ENCODE peak calls at places on chromosomes 6 and 20, in ten cellular contexts. U, Q, R, E, A, F, C, D, X and Z are unnamed samples.

GRCh38 chr6:17032595-17033591 is 69.0 kb upstream of the STMND1 start:
- DNase-seq in U (no peak), D (peak), F (peak), R (no peak), Q (peak), X (no peak), A (peak), E (peak), C (peak), Z (peak)

GRCh38 chr6:1760876-1761275 is 151.2 kb downstream of the FOXC1 start:
- DNase-seq in R (no peak), Q (no peak), C (no peak), F (no peak), D (no peak), E (no peak), U (no peak), X (no peak), A (no peak), Z (no peak)

GRCh38 chr20:41222703-41223102 is 85.4 kb downstream of the PLCG1 start:
- DNase-seq in X (no peak), E (no peak), R (no peak), Q (no peak), C (peak), A (no peak), D (no peak), U (no peak), F (no peak), Z (no peak)

GRCh38 chr6:145866449-145867401 is 52.1 kb upstream of the FBXO30 start:
- DNase-seq in D (no peak), E (no peak), R (no peak), U (no peak), A (no peak), Q (no peak), C (no peak), X (no peak), F (no peak), Z (no peak)

GRCh38 chr6:38773338-38773737 is 58.2 kb downstream of the DNAH8 start:
- DNase-seq in F (no peak), X (no peak), E (peak), C (no peak), D (no peak), A (no peak), R (no peak), Q (no peak), U (peak), Z (no peak)

GRCh38 chr6:3625161-3625979 is 126.1 kb downstream of the PXDC1 start:
- DNase-seq in R (no peak), A (no peak), C (no peak), Q (no peak), E (no peak), F (no peak), X (no peak), U (no peak), D (peak), Z (no peak)

GRCh38 chr6:87378947-87379346 is 28.8 kb upstream of the CFAP206 start:
- DNase-seq in F (no peak), Q (no peak), U (peak), C (no peak), R (no peak), X (no peak), D (no peak), E (no peak), A (no peak), Z (no peak)

GRCh38 chr6:166556871-166557322 is 29.6 kb downstream of the RAMACL start:
- DNase-seq in D (peak), U (peak), E (peak), Q (peak), C (peak), X (peak), F (peak), A (peak), R (no peak), Z (peak)

GRCh38 chr6:159646136-159646535 is 46.9 kb downstream of the SOD2 start:
- DNase-seq in U (no peak), X (no peak), R (no peak), F (no peak), C (peak), E (no peak), A (no peak), Q (no peak), D (peak), Z (no peak)

GRCh38 chr6:42335896-42336295 is 115.8 kb downstream of the TRERF1 start:
- DNase-seq in U (peak), A (no peak), Q (no peak), X (no peak), E (no peak), D (no peak), R (no peak), F (no peak), C (peak), Z (no peak)

DNA sequence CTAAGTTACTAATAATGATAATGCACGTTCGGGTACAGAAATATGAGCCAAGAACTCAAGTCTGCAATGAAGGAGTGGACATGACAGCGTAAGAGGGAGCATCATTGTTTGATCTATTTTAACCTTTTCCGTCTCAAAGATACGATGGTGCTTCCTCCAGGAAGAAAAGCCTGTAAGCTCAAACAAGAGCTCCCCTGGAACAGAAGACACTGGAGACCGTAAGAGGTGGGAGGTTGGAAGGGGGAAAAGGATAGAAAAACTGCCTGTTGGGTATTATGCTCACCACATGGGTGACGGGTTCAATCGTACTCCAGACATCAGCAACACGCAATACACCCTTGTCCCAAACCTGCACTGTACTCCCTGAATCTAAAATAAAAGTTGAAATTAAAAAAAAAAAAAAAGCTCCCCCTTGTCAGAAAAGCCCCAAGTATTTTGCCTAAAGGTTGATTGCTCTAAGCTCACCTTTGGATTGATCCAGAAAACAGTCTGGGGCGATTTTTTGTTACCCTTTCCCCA is 180.5 kb downstream of the TRIM27 start:
- DNase-seq in C (no peak), D (no peak), U (no peak), F (no peak), A (no peak), R (no peak), Q (no peak), X (no peak), E (peak), Z (no peak)
- TF ChIP-seq POLR2A in C (no peak), D (no peak), U (no peak), F (no peak), A (no peak), R (no peak), Q (no peak), X (no peak), E (no peak), Z (no peak)

DNA sequence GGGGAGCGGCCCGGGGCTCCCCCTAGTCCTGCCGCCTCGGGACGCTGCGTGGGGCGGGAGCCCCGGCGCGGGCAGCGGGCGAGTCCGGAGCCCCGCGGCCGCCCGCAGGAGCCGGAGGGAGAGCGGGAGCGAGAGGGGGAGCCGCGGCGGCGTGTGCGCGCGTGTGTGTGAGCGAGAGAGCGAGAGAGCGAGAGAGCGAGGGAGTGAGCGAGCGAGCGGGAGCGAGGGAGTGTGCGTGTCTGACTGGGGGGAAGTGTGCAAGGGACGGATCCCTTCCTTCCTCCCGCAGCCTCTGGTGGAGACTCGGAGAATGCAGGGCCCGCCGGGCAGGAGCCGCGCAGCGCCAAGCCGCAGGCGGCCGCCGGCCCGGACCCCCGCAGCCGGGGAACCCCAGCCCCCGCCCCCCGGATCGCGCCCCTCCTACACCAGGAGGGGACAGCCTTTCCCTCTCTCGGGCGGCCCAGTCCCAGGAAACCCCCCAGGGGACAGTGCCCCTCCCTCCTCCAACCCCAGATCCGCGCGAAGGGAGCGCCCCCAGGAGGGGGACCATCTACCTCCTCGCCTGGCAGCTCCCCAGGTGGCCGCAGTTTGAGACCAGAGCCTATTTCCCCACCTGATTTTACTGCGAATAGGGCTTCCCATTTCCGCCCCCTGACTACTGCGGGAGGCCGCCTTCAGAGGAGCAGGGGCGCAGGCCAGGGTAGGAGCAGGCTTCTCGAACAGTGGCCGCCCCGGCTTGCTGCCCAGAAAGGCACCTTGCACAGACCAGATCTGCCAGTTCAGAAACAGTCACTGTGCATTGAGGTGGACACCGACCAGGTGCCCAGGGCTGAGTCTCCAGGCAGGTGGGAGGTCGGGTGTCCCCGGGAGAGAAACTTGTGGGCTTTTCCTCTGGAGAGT is at the start of gene CDH22:
- DNase-seq in A (peak), C (peak), F (peak), Q (peak), X (no peak), E (peak), D (no peak), U (peak), R (no peak), Z (peak)
- TF ChIP-seq POLR2A in A (no peak), C (no peak), F (no peak), Q (no peak), X (no peak), E (no peak), D (no peak), U (no peak), R (no peak), Z (no peak)

DNA sequence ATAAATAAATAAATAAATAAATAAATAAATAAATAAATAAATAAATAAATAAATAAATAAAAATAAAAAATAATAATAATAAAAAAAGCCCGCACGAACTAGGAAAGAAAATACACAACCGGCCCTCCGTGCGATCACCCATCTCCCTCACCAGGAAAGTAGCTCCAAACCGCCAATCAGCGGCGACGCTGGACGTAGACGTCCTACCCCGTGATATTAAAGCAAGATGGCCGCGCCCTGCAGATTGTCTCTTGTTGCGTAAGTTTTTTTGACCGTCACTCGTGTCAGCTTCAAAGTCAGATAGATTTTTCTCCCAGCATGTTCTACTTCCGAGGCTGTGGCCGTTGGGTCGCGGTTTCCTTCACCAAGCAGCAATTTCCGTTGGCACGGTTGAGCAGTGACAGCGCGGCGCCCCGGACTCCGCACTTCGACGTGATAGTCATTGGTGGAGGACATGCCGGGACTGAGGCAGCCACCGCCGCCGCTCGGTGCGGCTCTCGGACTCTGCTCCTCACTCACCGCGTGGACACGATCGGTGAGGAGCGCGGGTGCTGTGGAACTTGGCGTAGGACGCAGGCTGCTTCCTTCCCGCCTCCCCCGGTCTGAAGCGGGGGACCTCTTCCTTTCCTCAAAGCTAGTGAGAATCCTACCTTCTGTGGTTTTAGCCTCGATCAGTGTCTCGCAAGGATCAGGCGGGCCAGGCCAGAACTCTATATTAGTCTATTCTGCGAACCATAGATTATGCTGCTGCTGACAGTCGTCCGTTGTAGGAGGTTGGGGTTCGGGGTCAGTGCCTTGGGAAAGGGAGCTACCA is at the start of gene MTO1:
- DNase-seq in Q (peak), F (peak), D (peak), R (no peak), A (peak), X (peak), C (peak), U (peak), E (peak), Z (peak)
- TF ChIP-seq POLR2A in Q (peak), F (peak), D (peak), R (peak), A (peak), X (no peak), C (peak), U (peak), E (peak), Z (no peak)

GRCh38 chr6:27759930-27760329 is 152.3 kb downstream of the OR2B2 start:
- DNase-seq in Q (no peak), A (no peak), D (no peak), R (no peak), F (no peak), C (no peak), U (no peak), E (no peak), X (no peak), Z (no peak)

GRCh38 chr6:27760464-27760863 is 151.7 kb downstream of the OR2B2 start:
- DNase-seq in U (no peak), Q (no peak), F (no peak), D (no peak), X (no peak), A (no peak), R (no peak), C (no peak), E (no peak), Z (no peak)

GRCh38 chr6:27765028-27765427 is 147.2 kb downstream of the OR2B2 start:
- DNase-seq in E (no peak), C (no peak), X (no peak), Q (no peak), F (no peak), R (no peak), U (no peak), D (no peak), A (no peak), Z (no peak)

GRCh38 chr6:27758471-27758870 is 153.7 kb downstream of the OR2B2 start:
- DNase-seq in C (no peak), F (no peak), A (no peak), Q (no peak), D (no peak), R (no peak), U (no peak), E (no peak), X (no peak), Z (no peak)

DNA sequence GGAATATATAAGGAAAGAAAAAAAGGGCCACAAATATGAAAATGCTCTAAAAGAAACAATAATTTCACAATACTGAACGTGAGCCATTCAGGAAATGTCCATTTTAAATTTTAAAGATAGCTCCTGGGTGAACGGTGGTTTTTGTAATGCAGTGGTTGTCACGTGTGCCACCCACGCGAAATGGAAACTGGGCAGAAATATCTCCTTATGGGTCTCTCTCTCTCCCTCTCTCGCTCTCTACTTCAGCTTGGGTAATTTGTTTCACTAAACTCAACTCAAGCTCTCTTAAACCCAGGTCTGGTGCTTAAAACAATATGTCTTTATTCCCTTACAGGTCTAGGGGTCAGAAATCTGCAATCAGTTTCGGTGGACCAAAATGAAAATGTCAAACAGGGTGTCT is 150.8 kb downstream of the OR2B2 start:
- DNase-seq in A (no peak), D (no peak), X (no peak), R (no peak), U (peak), Q (no peak), E (no peak), F (no peak), C (no peak), Z (no peak)
- TF ChIP-seq POLR2A in A (no peak), D (no peak), X (no peak), R (no peak), U (no peak), Q (no peak), E (no peak), F (no peak), C (no peak), Z (no peak)

GRCh38 chr20:39290575-39290974 is 328.4 kb downstream of the DHX35 start:
- DNase-seq in C (no peak), E (no peak), Q (no peak), R (no peak), U (no peak), D (no peak), A (no peak), X (no peak), F (no peak), Z (no peak)
- TF ChIP-seq POLR2A in C (no peak), E (no peak), Q (no peak), R (no peak), U (no peak), D (no peak), A (no peak), X (no peak), F (no peak), Z (no peak)

DNA sequence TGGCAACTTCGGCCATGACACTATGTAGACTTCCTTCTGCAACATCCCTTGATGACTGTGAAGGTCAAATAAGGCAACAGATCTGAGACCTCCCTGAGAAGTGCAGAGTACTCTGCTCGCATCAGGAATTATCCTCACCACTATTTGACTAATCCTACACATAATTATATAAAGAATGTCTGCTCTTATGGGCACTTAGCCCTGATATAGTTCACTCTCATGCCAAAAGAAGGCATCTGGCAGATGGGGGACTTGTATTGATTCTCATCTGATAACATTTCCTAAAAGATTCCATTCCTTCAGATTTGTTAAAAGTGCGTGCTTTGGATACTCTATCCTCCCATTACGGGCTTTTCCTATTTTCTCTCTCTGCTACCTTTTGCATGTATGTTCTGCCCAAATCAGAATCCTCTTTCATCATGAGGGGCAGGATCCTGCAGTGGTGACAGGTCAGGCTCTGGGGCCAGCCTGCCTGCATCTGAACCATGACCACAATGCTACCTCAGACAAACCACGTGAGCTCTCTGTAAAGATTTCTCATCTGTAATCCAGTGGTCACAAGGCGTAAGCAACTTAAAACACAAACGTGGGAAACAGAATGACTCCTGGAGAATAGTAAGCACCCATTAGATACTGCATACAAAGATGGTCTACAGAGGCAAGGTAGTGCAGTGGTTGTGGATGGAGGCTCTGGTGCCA is 134.0 kb downstream of the GJA10 start:
- DNase-seq in C (no peak), E (no peak), F (no peak), X (no peak), A (no peak), U (peak), Q (no peak), R (no peak), D (no peak), Z (no peak)
- TF ChIP-seq POLR2A in C (no peak), E (no peak), F (no peak), X (no peak), A (no peak), U (no peak), Q (no peak), R (no peak), D (no peak), Z (no peak)